ENCODE peak calls at places on chromosomes 16 and 17, in ten cellular contexts. O is ovary; A is lung; W is CD8-positive, alpha-beta memory T cell; K is A549; Y is colonic mucosa; N is cardiac muscle cell; S is body of pancreas; M is PC-9; F is thoracic aorta. L is an unnamed sample.

GRCh38 chr16:17173134-17173729 is 297.5 kb downstream of the XYLT1 start:
- DNase-seq in F (no peak), A (peak; percentile 60), O (no peak), W (no peak), N (no peak), Y (peak; percentile 31), S (peak; percentile 34), K (no peak), M (no peak), L (no peak)

GRCh38 chr16:67709050-67709449 is 10.1 kb downstream of the GFOD2 start:
- DNase-seq in S (no peak), O (no peak), F (no peak), N (no peak), K (no peak), M (no peak), Y (no peak), W (no peak), A (no peak), L (no peak)

GRCh38 chr16:28097500-28097899 is 34.0 kb upstream of the GSG1L start:
- DNase-seq in A (no peak), K (no peak), W (no peak), S (no peak), N (no peak), F (no peak), M (no peak), Y (no peak), O (no peak), L (no peak)

GRCh38 chr16:24508614-24509013 is 30.8 kb upstream of the RBBP6 start:
- DNase-seq in A (no peak), M (no peak), Y (no peak), W (no peak), S (no peak), F (no peak), N (no peak), O (no peak), K (no peak), L (no peak)

GRCh38 chr16:66451548-66451947 is 24.5 kb downstream of the BEAN1 start:
- DNase-seq in Y (no peak), K (no peak), F (no peak), A (no peak), O (no peak), N (no peak), W (no peak), M (no peak), S (no peak), L (no peak)

GRCh38 chr17:6084226-6085161 is 14.3 kb downstream of the WSCD1 start:
- DNase-seq in K (no peak), F (no peak), W (no peak), Y (no peak), A (no peak), O (no peak), M (no peak), N (no peak), S (no peak), L (no peak)

GRCh38 chr16:56514845-56515244 is 5.0 kb downstream of the BBS2 start:
- DNase-seq in N (no peak), S (no peak), O (no peak), A (no peak), F (no peak), M (no peak), Y (no peak), K (no peak), W (no peak), L (no peak)

GRCh38 chr17:77437017-77437416 is 296.2 kb downstream of the SEC14L1 start:
- DNase-seq in O (peak; percentile 78), S (no peak), K (no peak), W (no peak), A (no peak), M (no peak), F (no peak), Y (peak; percentile 51), N (no peak), L (no peak)

GRCh38 chr16:84308120-84308519 is 13.4 kb downstream of the WFDC1 start:
- DNase-seq in W (no peak), S (peak; percentile 31), O (peak; percentile 73), A (no peak), M (peak; percentile 59), K (peak; percentile 64), F (no peak), N (peak; percentile 84), Y (peak; percentile 51), L (no peak)

GRCh38 chr16:12793120-12793889 is 10.4 kb downstream of the CPPED1 start:
- DNase-seq in M (no peak), F (no peak), O (no peak), A (no peak), W (no peak), S (no peak), N (no peak), Y (no peak), K (no peak), L (no peak)

GRCh38 chr16:324451-325334 is 27.8 kb downstream of the AXIN1 start:
- DNase-seq in O (no peak), Y (peak; percentile 40), M (no peak), A (no peak), N (no peak), F (no peak), K (no peak), S (no peak), W (peak; percentile 81), L (peak; percentile 72)

GRCh38 chr16:16080465-16081065 is 131.1 kb downstream of the ABCC1 start:
- DNase-seq in M (no peak), N (no peak), Y (no peak), A (no peak), S (no peak), F (no peak), K (no peak), O (no peak), W (no peak), L (no peak)

GRCh38 chr16:69848635-69849545 is 86.8 kb downstream of the WWP2 start:
- DNase-seq in A (peak; percentile 74), S (peak; percentile 90), W (no peak), M (no peak), K (no peak), N (peak; percentile 74), F (peak; percentile 93), O (peak; percentile 83), Y (peak; percentile 88), L (no peak)

GRCh38 chr17:48100160-48100559 is 1.1 kb downstream of the CBX1 start:
- DNase-seq in A (no peak), K (no peak), M (no peak), F (no peak), S (no peak), O (no peak), Y (no peak), N (no peak), W (no peak), L (no peak)

GRCh38 chr17:75019146-75019545 is 6.7 kb downstream of the MRPL58 start:
- DNase-seq in S (no peak), O (no peak), W (no peak), F (no peak), A (no peak), M (no peak), Y (no peak), N (no peak), K (no peak), L (no peak)

GRCh38 chr17:65362826-65363225 is 198.6 kb downstream of the AXIN2 start:
- DNase-seq in K (no peak), O (no peak), Y (no peak), W (no peak), M (peak; percentile 64), N (no peak), F (no peak), A (no peak), S (no peak), L (no peak)

GRCh38 chr16:1048442-1049112 is 24.0 kb upstream of the SSTR5 start:
- DNase-seq in N (peak; percentile 83), S (peak; percentile 51), Y (peak; percentile 43), M (peak; percentile 50), O (no peak), W (no peak), A (no peak), F (no peak), K (peak; percentile 68), L (no peak)

GRCh38 chr17:6160188-6160555 is 90.0 kb downstream of the WSCD1 start:
- DNase-seq in S (no peak), N (no peak), K (no peak), O (no peak), A (no peak), M (no peak), Y (no peak), F (no peak), W (no peak), L (no peak)

GRCh38 chr17:57514614-57515013 is 230.5 kb downstream of the CCDC182 start:
- DNase-seq in N (no peak), W (no peak), S (no peak), A (no peak), F (no peak), Y (no peak), M (no peak), K (no peak), O (no peak), L (no peak)
- H3K27ac ChIP-seq in N (no peak overlapping the region), W (no peak overlapping the region), S (no peak overlapping the region), A (no peak overlapping the region), F (no peak overlapping the region), Y (no peak overlapping the region), M (no peak overlapping the region), K (peak overlapping the region; percentile 46), O (no peak overlapping the region), L (no peak overlapping the region)

GRCh38 chr17:22464041-22464440 is 771.7 kb downstream of the KCNJ18 start:
- DNase-seq in K (no peak), W (no peak), F (no peak), O (no peak), Y (no peak), A (no peak), N (no peak), M (no peak), S (no peak), L (no peak)
- H3K9me3 ChIP-seq in K (no peaks in the 10 kb centered on the region), W (no peaks in the 10 kb centered on the region), F (no peaks in the 10 kb centered on the region), O (no peaks in the 10 kb centered on the region), Y (no peaks in the 10 kb centered on the region), A (peaks cover 15% of the 10 kb centered on the region), N (no peaks in the 10 kb centered on the region), M (no peaks in the 10 kb centered on the region), S (no peaks in the 10 kb centered on the region), L (peaks cover 3% of the 10 kb centered on the region)

DNA sequence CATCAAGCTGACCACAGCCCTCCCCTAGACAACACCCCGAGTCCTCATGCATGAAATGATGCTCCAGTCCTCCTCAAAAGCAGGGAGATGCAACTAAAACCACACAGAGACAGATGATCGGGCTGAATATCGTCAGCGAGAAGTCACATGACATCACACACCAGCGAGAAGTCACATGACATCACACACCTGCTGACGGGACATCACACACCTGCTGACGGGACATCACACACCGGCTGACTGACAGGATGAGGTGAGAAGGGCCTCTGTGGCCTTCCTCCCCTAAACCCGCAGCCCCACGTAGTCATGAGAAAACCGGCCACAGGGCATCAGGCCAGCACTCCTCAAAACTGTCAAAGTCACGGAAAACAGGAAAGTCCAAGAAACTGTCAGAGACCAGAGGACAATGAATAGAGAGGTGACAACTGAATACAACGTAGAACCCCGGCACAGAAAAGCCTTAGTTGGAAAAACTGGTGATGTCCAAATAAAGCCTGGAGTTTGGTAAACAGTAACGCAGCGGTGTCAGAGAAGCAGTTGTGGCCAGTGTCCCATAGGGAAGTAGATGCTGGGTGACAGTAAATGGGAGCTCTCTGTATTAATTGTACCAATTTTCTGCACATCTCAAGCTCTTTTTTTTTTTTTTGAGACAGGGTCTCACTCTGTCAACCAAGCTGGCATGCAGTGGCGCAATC is 14.3 kb downstream of the LITAF start:
- DNase-seq in M (no peak), F (no peak), W (peak; percentile 85), Y (no peak), O (no peak), A (no peak), N (no peak), K (no peak), S (no peak), L (peak; percentile 50)
- H3K27ac ChIP-seq in M (no peak overlapping the region), F (no peak overlapping the region), W (peak overlapping the region; percentile 38), Y (no peak overlapping the region), O (no peak overlapping the region), A (peak overlapping the region; percentile 59), N (no peak overlapping the region), K (no peak overlapping the region), S (no peak overlapping the region), L (peak overlapping the region; percentile 64)

GRCh38 chr17:42681976-42682375 is 333 bp upstream of the CCR10 start:
- DNase-seq in F (no peak), A (no peak), W (no peak), M (no peak), K (no peak), N (no peak), Y (no peak), S (no peak), O (no peak), L (no peak)
- H3K9me3 ChIP-seq in F (no peaks in the 10 kb centered on the region), A (no peaks in the 10 kb centered on the region), W (no peaks in the 10 kb centered on the region), M (no peaks in the 10 kb centered on the region), K (no peaks in the 10 kb centered on the region), N (no peaks in the 10 kb centered on the region), Y (no peaks in the 10 kb centered on the region), S (no peaks in the 10 kb centered on the region), O (no peaks in the 10 kb centered on the region), L (no peaks in the 10 kb centered on the region)